ENCODE peak calls at places on chromosomes 11 and 22, in four cellular contexts. One of them, this sample, is unnamed.

GRCh38 chr22:42101186-42101585 is 10.6 kb upstream of the NDUFA6 start:
- DNase-seq in SW 1271: no peak
- DNase-seq in SIG-M5: no peak
- DNase-seq in IMR-90: no peak
- DNase-seq in this sample: no peak

GRCh38 chr11:73493838-73494598 is 103.9 kb downstream of the FAM168A start:
- DNase-seq in SW 1271: peak
- DNase-seq in SIG-M5: no peak
- DNase-seq in IMR-90: peak
- DNase-seq in this sample: no peak

GRCh38 chr22:38250642-38251354 is 22.0 kb downstream of the TMEM184B start:
- DNase-seq in IMR-90: no peak
- DNase-seq in SW 1271: no peak
- DNase-seq in SIG-M5: no peak
- DNase-seq in this sample: no peak

GRCh38 chr11:73965076-73965763 is 14.4 kb downstream of the DNAJB13 start:
- DNase-seq in SW 1271: no peak
- DNase-seq in IMR-90: no peak
- DNase-seq in SIG-M5: no peak
- DNase-seq in this sample: no peak

GRCh38 chr11:102882389-102883024 is 7.7 kb upstream of the MMP12 start:
- DNase-seq in SW 1271: no peak
- DNase-seq in SIG-M5: no peak
- DNase-seq in IMR-90: peak
- DNase-seq in this sample: no peak

GRCh38 chr11:2247496-2247895 is 22.9 kb downstream of the ASCL2 start:
- DNase-seq in SW 1271: no peak
- DNase-seq in IMR-90: no peak
- DNase-seq in SIG-M5: no peak
- DNase-seq in this sample: no peak

GRCh38 chr11:94964934-94965333 is 8.4 kb downstream of the CWC15 start:
- DNase-seq in SIG-M5: no peak
- DNase-seq in SW 1271: no peak
- DNase-seq in IMR-90: no peak
- DNase-seq in this sample: no peak

GRCh38 chr11:19905280-19905853 is 192.7 kb downstream of the NAV2 start:
- DNase-seq in IMR-90: peak
- DNase-seq in SIG-M5: no peak
- DNase-seq in SW 1271: peak
- DNase-seq in this sample: no peak

GRCh38 chr11:12979928-12980689 is 29.0 kb upstream of the RASSF10 start:
- DNase-seq in IMR-90: no peak
- DNase-seq in SW 1271: no peak
- DNase-seq in SIG-M5: no peak
- DNase-seq in this sample: no peak

GRCh38 chr11:17751558-17751957 is 17.0 kb downstream of the KCNC1 start:
- DNase-seq in SW 1271: no peak
- DNase-seq in SIG-M5: no peak
- DNase-seq in IMR-90: no peak
- DNase-seq in this sample: no peak

GRCh38 chr11:134045799-134046635 is 22.9 kb upstream of the JAM3 start:
- DNase-seq in IMR-90: no peak
- DNase-seq in SIG-M5: no peak
- DNase-seq in SW 1271: no peak
- DNase-seq in this sample: no peak

GRCh38 chr11:83815736-83816135 is 529.6 kb upstream of the CCDC90B start:
- DNase-seq in IMR-90: peak
- DNase-seq in SIG-M5: no peak
- DNase-seq in SW 1271: no peak
- DNase-seq in this sample: no peak

GRCh38 chr11:113587318-113587739 is 112.1 kb upstream of the DRD2 start:
- DNase-seq in SW 1271: no peak
- DNase-seq in SIG-M5: no peak
- DNase-seq in IMR-90: peak
- DNase-seq in this sample: no peak

GRCh38 chr11:35717043-35717442 is 54.5 kb downstream of the TRIM44 start:
- DNase-seq in SIG-M5: no peak
- DNase-seq in IMR-90: no peak
- DNase-seq in SW 1271: no peak
- DNase-seq in this sample: no peak

GRCh38 chr11:102438311-102439062 is 14.1 kb downstream of the TMEM123 start:
- DNase-seq in SIG-M5: no peak
- DNase-seq in SW 1271: no peak
- DNase-seq in IMR-90: no peak
- DNase-seq in this sample: no peak

GRCh38 chr22:41913842-41914534 is 886 bp downstream of the SHISA8 start:
- DNase-seq in SW 1271: no peak
- DNase-seq in IMR-90: no peak
- DNase-seq in SIG-M5: no peak
- DNase-seq in this sample: no peak

GRCh38 chr11:87560352-87560751 is 522.6 kb downstream of the TMEM135 start:
- DNase-seq in SIG-M5: no peak
- DNase-seq in IMR-90: no peak
- DNase-seq in SW 1271: no peak
- DNase-seq in this sample: no peak

GRCh38 chr11:83061883-83062282 is 9.8 kb downstream of the RAB30 start:
- DNase-seq in IMR-90: no peak
- DNase-seq in SW 1271: no peak
- DNase-seq in SIG-M5: no peak
- DNase-seq in this sample: no peak

GRCh38 chr22:49735411-49736311 is 92.0 kb downstream of the BRD1 start:
- DNase-seq in IMR-90: no peak
- DNase-seq in SW 1271: no peak
- DNase-seq in SIG-M5: no peak
- DNase-seq in this sample: no peak

GRCh38 chr22:33756508-33756949 is 163.7 kb downstream of the LARGE1 start:
- DNase-seq in IMR-90: no peak
- DNase-seq in SIG-M5: no peak
- DNase-seq in SW 1271: no peak
- DNase-seq in this sample: no peak

GRCh38 chr22:29567338-29567737 is 13.6 kb downstream of the NIPSNAP1 start:
- DNase-seq in SIG-M5: no peak
- DNase-seq in SW 1271: no peak
- DNase-seq in IMR-90: no peak
- DNase-seq in this sample: no peak

This sample was measured in glomerular endothelial cell.